ENCODE peak calls at places on chromosomes 6 and 20, in five cellular contexts. T, C, D, N and L are unnamed samples.

GRCh38 chr6:127854009-127854408 is 46.8 kb downstream of the THEMIS start:
- DNase-seq in D (no peak), T (no peak), C (no peak), N (peak), L (no peak)

GRCh38 chr6:48978016-48978415 is 485.0 kb downstream of the MMUT start:
- DNase-seq in N (peak), T (no peak), D (no peak), C (no peak), L (no peak)

GRCh38 chr20:39105551-39105950 is 143.4 kb downstream of the DHX35 start:
- DNase-seq in T (no peak), D (no peak), C (no peak), N (no peak), L (no peak)

GRCh38 chr6:18155273-18155863 is at the start of gene KDM1B:
- DNase-seq in C (peak), T (peak), N (peak), D (peak), L (peak)

GRCh38 chr6:26097268-26097875 is 10.1 kb downstream of the HFE start:
- DNase-seq in C (peak), T (peak), N (peak), D (peak), L (no peak)

GRCh38 chr6:82248233-82248735 is 740 bp upstream of the IBTK start:
- DNase-seq in T (no peak), D (no peak), C (no peak), N (peak), L (no peak)

GRCh38 chr6:82589509-82590206 is 226.0 kb downstream of the TPBG start:
- DNase-seq in C (no peak), N (peak), T (no peak), D (no peak), L (no peak)

GRCh38 chr6:116190550-116190949 is 63.3 kb downstream of the TSPYL4 start:
- DNase-seq in N (peak), D (no peak), T (no peak), C (no peak), L (no peak)

GRCh38 chr6:113082691-113083090 is 735.6 kb downstream of the RFPL4B start:
- DNase-seq in N (peak), C (no peak), T (no peak), D (no peak), L (no peak)

GRCh38 chr6:130337534-130337933 is 28.3 kb upstream of the TMEM200A start:
- DNase-seq in C (no peak), T (no peak), D (no peak), N (no peak), L (no peak)

GRCh38 chr20:62143976-62144825 is 632 bp downstream of the SS18L1 start:
- DNase-seq in N (peak), T (peak), C (peak), D (peak), L (no peak)
- TF ChIP-seq CTCF in N (no peak), T (no peak), C (no peak), D (no peak), L (no peak)

GRCh38 chr6:144415014-144415413 is 129.9 kb downstream of the UTRN start:
- DNase-seq in T (no peak), N (peak), D (no peak), C (no peak), L (no peak)

GRCh38 chr6:144413418-144413817 is 128.3 kb downstream of the UTRN start:
- DNase-seq in D (no peak), N (peak), C (no peak), T (peak), L (no peak)

GRCh38 chr6:144410059-144410458 is 124.9 kb downstream of the UTRN start:
- DNase-seq in N (no peak), C (no peak), D (no peak), T (no peak), L (no peak)

GRCh38 chr6:144408151-144408550 is 123.0 kb downstream of the UTRN start:
- DNase-seq in C (peak), D (no peak), T (no peak), N (peak), L (no peak)

GRCh38 chr6:144411506-144412165 is 126.5 kb downstream of the UTRN start:
- DNase-seq in C (no peak), N (peak), D (no peak), T (no peak), L (no peak)
- TF ChIP-seq CTCF in C (no peak), N (no peak), D (no peak), T (no peak), L (no peak)

DNA sequence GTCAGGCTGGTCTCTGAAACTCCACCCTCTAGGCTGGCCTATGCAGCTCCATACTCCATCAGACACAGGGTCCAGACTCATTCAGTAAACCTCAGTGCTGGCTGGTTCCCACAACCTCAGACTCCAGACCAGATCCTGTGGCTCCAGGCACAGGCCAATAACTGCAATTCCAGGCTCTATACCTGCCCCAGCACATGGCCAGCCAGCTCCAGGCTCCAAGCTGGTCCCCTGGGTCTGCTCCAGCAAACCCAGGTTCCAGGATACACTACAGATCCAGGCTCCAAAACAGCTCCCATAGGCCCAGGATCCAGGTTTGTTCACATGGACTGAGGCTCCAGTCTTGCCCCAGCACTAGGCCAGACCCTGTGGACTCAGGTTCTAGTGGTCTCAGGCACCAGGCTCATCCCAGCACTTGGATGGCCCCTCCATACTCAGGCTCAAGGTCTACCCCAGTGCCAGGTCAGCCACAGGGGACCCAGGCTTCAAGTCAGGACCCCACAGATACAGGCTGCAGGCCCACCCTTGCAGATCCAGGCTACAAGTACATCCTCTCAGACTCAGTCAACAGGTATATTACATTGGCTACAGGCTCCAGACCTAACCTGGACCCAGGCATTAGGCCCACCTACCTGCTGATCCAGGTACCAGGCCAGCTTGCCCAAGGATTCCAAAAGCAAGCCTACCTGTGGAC is 117.6 kb upstream of the TMEM170B start:
- DNase-seq in D (no peak), C (no peak), N (no peak), T (no peak), L (no peak)
- TF ChIP-seq CTCF in D (no peak), C (no peak), N (no peak), T (no peak), L (no peak)

GRCh38 chr6:21598662-21599061 is 5.1 kb downstream of the SOX4 start:
- DNase-seq in D (no peak), N (peak), T (no peak), C (no peak), L (no peak)

GRCh38 chr6:21597706-21598273 is 4.2 kb downstream of the SOX4 start:
- DNase-seq in C (no peak), N (peak), T (no peak), D (no peak), L (no peak)

GRCh38 chr6:21595951-21596378 is 2.4 kb downstream of the SOX4 start:
- DNase-seq in C (peak), T (no peak), D (no peak), N (no peak), L (no peak)

GRCh38 chr6:21596379-21597242 is 3.1 kb downstream of the SOX4 start:
- DNase-seq in C (peak), D (peak), N (peak), T (peak), L (no peak)

GRCh38 chr6:21597243-21597682 is 3.7 kb downstream of the SOX4 start:
- DNase-seq in D (no peak), T (no peak), C (no peak), N (no peak), L (no peak)
- TF ChIP-seq CTCF in D (no peak), T (peak), C (no peak), N (no peak), L (peak)

GRCh38 chr6:70315096-70315751 is 12.3 kb upstream of the COL9A1 start:
- DNase-seq in C (no peak), T (no peak), D (no peak), N (no peak), L (no peak)
- TF ChIP-seq CTCF in C (no peak), T (no peak), D (no peak), N (no peak), L (no peak)

DNA sequence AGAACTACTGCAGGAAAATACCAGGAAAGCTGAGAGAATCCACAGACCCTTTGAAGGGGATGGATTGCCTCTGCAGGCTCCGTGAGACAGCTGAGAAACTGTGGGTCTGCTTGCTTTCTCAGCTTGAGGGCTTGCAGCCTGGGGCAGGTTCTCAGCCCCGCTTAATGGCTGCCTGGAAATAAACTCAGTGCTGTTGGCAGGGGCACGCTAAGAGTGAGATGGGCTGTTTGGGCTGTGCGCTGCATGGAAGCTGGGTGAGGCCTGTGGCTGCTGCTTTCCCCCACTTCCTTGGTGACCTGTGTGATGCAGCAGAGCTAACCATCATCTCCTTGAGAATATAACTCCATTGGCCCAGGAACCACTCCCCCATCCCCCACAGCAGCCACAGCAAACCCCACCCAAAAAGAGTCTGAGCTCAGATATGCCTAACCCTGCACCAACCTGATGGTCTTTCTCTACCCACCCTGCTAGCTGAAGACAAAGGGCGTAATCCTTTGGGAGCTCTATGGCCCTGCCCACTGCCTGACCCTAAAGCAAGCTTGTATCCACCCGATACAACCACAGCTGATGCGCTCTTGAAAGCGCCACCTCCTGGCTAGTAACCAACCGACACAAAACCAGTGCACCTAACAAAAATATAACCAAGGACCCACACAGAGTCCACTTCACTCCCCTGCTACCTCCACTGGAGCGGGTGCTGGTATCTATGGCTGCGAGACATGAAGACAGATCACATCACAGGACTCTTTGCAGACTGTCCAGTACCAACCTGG is 800.6 kb upstream of the MAP3K7 start:
- DNase-seq in C (no peak), D (no peak), T (no peak), N (no peak), L (no peak)
- TF ChIP-seq CTCF in C (no peak), D (no peak), T (no peak), N (no peak), L (no peak)

GRCh38 chr6:50124572-50124971 is 74.8 kb upstream of the DEFB112 start:
- DNase-seq in D (no peak), T (no peak), N (no peak), C (no peak), L (no peak)

GRCh38 chr6:50123686-50124085 is 74.0 kb upstream of the DEFB112 start:
- DNase-seq in C (no peak), T (no peak), D (no peak), N (no peak), L (no peak)

DNA sequence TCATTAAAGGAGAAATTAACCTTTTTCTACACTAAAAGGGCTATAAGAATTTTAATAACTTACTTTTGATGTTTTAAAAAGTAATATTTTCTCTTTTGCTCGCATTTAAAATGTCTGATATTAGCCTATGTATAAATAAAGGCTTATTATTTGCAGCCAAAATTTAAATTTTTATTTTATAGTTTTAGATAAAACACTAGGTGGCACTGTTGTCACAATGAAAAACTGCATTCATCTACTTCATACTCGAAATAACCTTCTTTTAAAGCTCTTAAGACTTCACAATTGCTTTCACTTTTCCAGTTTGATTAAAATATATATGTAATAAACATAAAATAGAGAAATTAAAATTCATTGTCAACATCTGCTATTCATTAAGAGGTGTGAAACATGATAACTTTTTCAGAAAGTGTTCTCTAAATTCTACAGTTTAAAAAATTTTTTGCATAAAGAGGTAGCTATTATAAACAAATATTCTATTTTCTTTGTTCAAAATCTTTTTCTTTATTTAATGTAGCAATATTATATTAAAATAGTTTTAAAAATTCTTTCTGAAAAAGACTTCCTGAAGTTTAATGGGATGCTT is 78.8 kb upstream of the DEFB112 start:
- DNase-seq in N (peak), D (no peak), T (no peak), C (no peak), L (no peak)
- TF ChIP-seq CTCF in N (peak), D (peak), T (peak), C (peak), L (peak)

DNA sequence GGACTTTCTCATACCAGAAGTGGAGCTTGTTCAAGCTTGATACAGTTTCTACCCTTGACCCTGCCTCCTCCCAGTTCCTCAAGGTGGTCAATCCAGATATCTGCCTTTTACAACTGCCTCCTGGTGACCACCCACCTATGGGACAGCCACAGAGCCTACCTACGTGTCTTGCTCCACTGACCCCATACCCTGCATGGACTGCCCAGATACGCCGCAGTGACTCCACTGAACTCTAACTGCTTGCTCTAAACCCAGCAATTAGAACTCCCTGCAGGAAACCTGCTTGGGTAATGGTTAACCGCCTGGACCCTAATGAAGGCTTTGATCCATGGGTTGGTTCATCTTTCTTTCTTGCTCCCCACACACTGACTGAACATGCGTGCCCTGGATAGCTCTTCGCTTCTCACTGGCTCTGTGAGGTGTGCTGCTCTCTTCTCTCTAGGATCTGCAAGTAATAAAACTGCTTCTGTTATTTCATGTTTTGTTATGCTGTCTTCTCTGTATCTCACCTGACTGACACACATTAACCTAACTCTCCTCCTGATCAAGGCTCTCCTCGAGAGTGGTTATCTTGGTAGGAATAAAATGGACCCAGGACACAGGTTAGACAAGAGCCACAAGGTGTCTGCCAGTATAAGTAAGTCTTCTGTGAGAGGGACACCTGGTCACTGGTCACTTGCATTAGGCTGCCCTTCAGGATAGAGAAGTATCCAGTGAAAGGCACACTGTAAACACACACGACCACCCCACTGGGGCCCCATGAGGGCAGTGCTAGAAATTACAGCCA is 79.2 kb downstream of the CHD6 start:
- DNase-seq in D (no peak), N (no peak), C (no peak), T (no peak), L (no peak)
- TF ChIP-seq CTCF in D (no peak), N (no peak), C (no peak), T (no peak), L (no peak)